ENCODE peak calls at places on chromosomes 13 and 19, in nine cellular contexts. H is fibroblast of lung; V is Peyer's patch; X is CD8-positive, alpha-beta T cell; K is upper lobe of right lung; D is mucosa of descending colon; T is left ventricle myocardium inferior; E is prostate gland; Q is lower lobe of right lung. B is an unnamed sample. For H3K4me1, the result is how much of the 10 kb centered on the place peaks cover.

GRCh38 chr19:54297759-54298305 is 15.1 kb downstream of the LILRA5 start:
- DNase-seq in H (no peak), V (no peak), X (no peak), K (no peak), D (no peak), T (no peak), E (no peak), Q (no peak), B (no peak)

GRCh38 chr19:18438331-18439024 is 545 bp upstream of the ISYNA1 start:
- DNase-seq in H (no peak), V (no peak), X (no peak), K (no peak), D (peak), T (peak), E (peak), Q (no peak), B (no peak)

GRCh38 chr19:13057147-13057572 is 45.5 kb downstream of the LYL1 start:
- DNase-seq in H (no peak), V (no peak), X (no peak), K (no peak), D (no peak), T (no peak), E (peak), Q (peak), B (no peak)

GRCh38 chr13:35471466-35472307 is 4.8 kb downstream of the MAB21L1 start:
- DNase-seq in H (no peak), V (no peak), X (no peak), K (no peak), D (no peak), T (no peak), E (no peak), Q (no peak), B (peak)

GRCh38 chr19:10551698-10552301 is 8.1 kb downstream of the ATG4D start:
- DNase-seq in H (no peak), V (no peak), X (no peak), K (no peak), D (peak), T (no peak), E (no peak), Q (no peak), B (no peak)

GRCh38 chr13:101416181-101417042 is at the start of gene NALCN:
- DNase-seq in H (peak), V (no peak), X (no peak), K (no peak), D (no peak), T (peak), E (no peak), Q (peak), B (no peak)

GRCh38 chr19:7883105-7883504 is 5.2 kb upstream of the LRRC8E start:
- DNase-seq in H (no peak), V (no peak), X (no peak), K (no peak), D (no peak), T (no peak), E (no peak), Q (no peak), B (no peak)

GRCh38 chr19:8145969-8146368 is 3.4 kb downstream of the FBN3 start:
- DNase-seq in H (no peak), V (no peak), X (no peak), K (peak), D (no peak), T (no peak), E (no peak), Q (no peak), B (no peak)

GRCh38 chr13:69579351-69579750 is 528.3 kb upstream of the ATXN8OS start:
- DNase-seq in H (no peak), V (no peak), X (no peak), K (no peak), D (no peak), T (no peak), E (no peak), Q (no peak), B (no peak)
- TF ChIP-seq CTCF in H (no peak), V (peak), X (no peak), K (no peak), D (no peak), T (no peak), E (no peak), Q (no peak), B (no peak)

DNA sequence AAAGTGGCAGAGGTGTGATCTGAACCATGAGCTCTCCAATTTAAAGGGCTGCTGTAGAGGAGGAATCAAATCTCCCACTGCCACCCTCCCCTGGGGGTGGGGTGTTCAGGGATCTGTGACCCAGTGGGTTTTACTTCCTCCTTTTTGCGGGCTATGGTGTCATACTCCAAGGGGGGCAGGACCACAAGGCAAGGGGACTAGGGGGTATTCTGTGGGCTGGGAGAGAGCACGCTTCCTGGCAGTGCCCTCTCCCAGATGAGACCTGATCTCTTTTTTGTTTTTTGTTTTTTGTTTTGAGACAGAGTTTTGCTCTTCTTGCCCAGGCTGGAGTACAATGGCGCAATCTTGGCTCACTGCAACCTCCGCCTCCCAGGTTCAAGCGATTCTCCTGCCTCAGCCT is 10.3 kb downstream of the PLD3 start:
- DNase-seq in H (no peak), V (peak), X (no peak), K (no peak), D (no peak), T (no peak), E (no peak), Q (no peak), B (peak)
- H3K4me1 ChIP-seq in H (under half), V (under half), X (under half), K (under half), D (under half), T (under half), E (under half), Q (under half), B (half or more)

GRCh38 chr13:23684647-23685046 is 114.4 kb downstream of the TNFRSF19 start:
- DNase-seq in H (no peak), V (no peak), X (no peak), K (no peak), D (no peak), T (no peak), E (no peak), Q (no peak), B (no peak)
- TF ChIP-seq CTCF in H (no peak), V (no peak), X (no peak), K (no peak), D (no peak), T (no peak), E (no peak), Q (no peak), B (no peak)

GRCh38 chr13:23637813-23638212 is 67.6 kb downstream of the TNFRSF19 start:
- DNase-seq in H (no peak), V (no peak), X (no peak), K (no peak), D (no peak), T (peak), E (no peak), Q (no peak), B (no peak)

GRCh38 chr13:23636360-23636759 is 66.1 kb downstream of the TNFRSF19 start:
- DNase-seq in H (no peak), V (no peak), X (no peak), K (no peak), D (no peak), T (no peak), E (no peak), Q (no peak), B (no peak)

GRCh38 chr13:23632741-23633140 is 62.5 kb downstream of the TNFRSF19 start:
- DNase-seq in H (no peak), V (no peak), X (no peak), K (no peak), D (no peak), T (no peak), E (no peak), Q (no peak), B (no peak)

GRCh38 chr13:23631676-23632622 is 61.7 kb downstream of the TNFRSF19 start:
- DNase-seq in H (no peak), V (no peak), X (no peak), K (no peak), D (no peak), T (no peak), E (no peak), Q (no peak), B (no peak)

DNA sequence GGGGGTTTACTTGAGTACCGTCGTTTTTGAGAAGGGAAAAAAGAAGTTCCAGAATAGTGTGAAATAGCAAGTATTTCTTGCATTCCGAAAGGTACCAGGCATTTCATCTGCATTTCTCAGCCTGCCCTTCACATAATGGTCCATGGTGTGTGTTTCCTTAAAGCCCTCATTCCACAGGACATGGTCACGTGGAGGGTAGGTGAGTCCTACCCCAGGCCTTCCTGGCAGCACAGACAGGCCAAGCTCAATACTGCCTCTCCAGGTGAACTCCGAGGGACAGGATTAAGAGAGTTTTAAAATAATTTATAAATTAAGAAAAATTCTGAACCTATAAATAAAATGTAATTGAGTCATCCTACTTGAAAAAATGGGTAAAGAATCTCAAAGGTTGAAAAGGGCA is 64.7 kb downstream of the TNFRSF19 start:
- DNase-seq in H (no peak), V (no peak), X (no peak), K (no peak), D (no peak), T (no peak), E (no peak), Q (no peak), B (no peak)
- H3K4me1 ChIP-seq in H (under half), V (under half), X (under half), K (under half), D (under half), T (half or more), E (under half), Q (under half), B (under half)

GRCh38 chr19:56351208-56351607 is 36.6 kb upstream of the ZSCAN5A start:
- DNase-seq in H (no peak), V (no peak), X (no peak), K (no peak), D (no peak), T (no peak), E (no peak), Q (no peak), B (no peak)

GRCh38 chr19:56350416-56351045 is 35.9 kb upstream of the ZSCAN5A start:
- DNase-seq in H (peak), V (peak), X (peak), K (no peak), D (no peak), T (no peak), E (peak), Q (no peak), B (no peak)

GRCh38 chr19:56347163-56347778 is 32.6 kb upstream of the ZSCAN5A start:
- DNase-seq in H (no peak), V (no peak), X (no peak), K (no peak), D (no peak), T (no peak), E (no peak), Q (no peak), B (no peak)

GRCh38 chr19:56348289-56348877 is 33.7 kb upstream of the ZSCAN5A start:
- DNase-seq in H (no peak), V (no peak), X (no peak), K (no peak), D (no peak), T (no peak), E (no peak), Q (no peak), B (no peak)
- TF ChIP-seq CTCF in H (peak), V (peak), X (no peak), K (peak), D (no peak), T (no peak), E (no peak), Q (peak), B (no peak)

GRCh38 chr19:3367572-3368440 is 1.4 kb downstream of the NFIC start:
- DNase-seq in H (no peak), V (no peak), X (no peak), K (no peak), D (no peak), T (no peak), E (no peak), Q (no peak), B (no peak)

GRCh38 chr19:3366761-3367571 is 583 bp downstream of the NFIC start:
- DNase-seq in H (no peak), V (no peak), X (no peak), K (peak), D (peak), T (peak), E (peak), Q (peak), B (peak)

GRCh38 chr19:3365093-3365446 is 1.3 kb upstream of the NFIC start:
- DNase-seq in H (no peak), V (no peak), X (no peak), K (no peak), D (no peak), T (no peak), E (no peak), Q (no peak), B (no peak)

GRCh38 chr19:3365447-3366103 is 808 bp upstream of the NFIC start:
- DNase-seq in H (peak), V (no peak), X (no peak), K (peak), D (peak), T (peak), E (peak), Q (peak), B (peak)

GRCh38 chr19:3366104-3366760 is at the start of gene NFIC:
- DNase-seq in H (peak), V (peak), X (no peak), K (peak), D (peak), T (peak), E (peak), Q (peak), B (peak)
- H3K4me1 ChIP-seq in H (under half), V (half or more), X (under half), K (under half), D (under half), T (half or more), E (under half), Q (half or more), B (under half)

GRCh38 chr19:55622242-55622969 is 2.0 kb downstream of the ZNF784 start:
- DNase-seq in H (no peak), V (no peak), X (no peak), K (peak), D (no peak), T (no peak), E (no peak), Q (no peak), B (peak)

GRCh38 chr19:55625004-55625326 is 599 bp upstream of the ZNF784 start:
- DNase-seq in H (no peak), V (no peak), X (no peak), K (no peak), D (no peak), T (no peak), E (no peak), Q (no peak), B (no peak)

GRCh38 chr19:55626350-55626749 is 2.0 kb upstream of the ZNF784 start:
- DNase-seq in H (no peak), V (peak), X (peak), K (no peak), D (no peak), T (no peak), E (no peak), Q (no peak), B (no peak)

GRCh38 chr19:55623130-55623868 is 1.1 kb downstream of the ZNF784 start:
- DNase-seq in H (no peak), V (no peak), X (no peak), K (no peak), D (no peak), T (no peak), E (no peak), Q (no peak), B (no peak)

GRCh38 chr19:55624109-55625003 is at the start of gene ZNF784:
- DNase-seq in H (peak), V (peak), X (peak), K (peak), D (peak), T (peak), E (peak), Q (peak), B (peak)
- TF ChIP-seq CTCF in H (no peak), V (no peak), X (no peak), K (no peak), D (no peak), T (no peak), E (no peak), Q (no peak), B (no peak)

B was measured in left lung.